ENCODE peak calls at places on chromosomes 1 and 21, in five cellular contexts. K is GOT3; I is activated naive CD8-positive, alpha-beta T cell treated with anti-CD3 and anti-CD28 coated beads for 36 hours; Y is A549; P is GM19239. Z is an unnamed sample.

GRCh38 chr1:10606070-10606469 is 131.3 kb downstream of the PEX14 start:
- DNase-seq in P (no peak), I (no peak), K (no peak), Y (no peak), Z (no peak)

GRCh38 chr21:45499970-45500575 is 42.2 kb downstream of the SLC19A1 start:
- DNase-seq in Y (no peak), P (no peak), I (no peak), K (no peak), Z (no peak)

GRCh38 chr1:8078176-8078671 is 52.1 kb upstream of the ERRFI1 start:
- DNase-seq in P (no peak), K (no peak), I (no peak), Y (peak), Z (no peak)

GRCh38 chr1:21904725-21905520 is 32.2 kb downstream of the HSPG2 start:
- DNase-seq in K (no peak), P (no peak), I (peak), Y (peak), Z (no peak)

GRCh38 chr1:211648980-211649934 is 26.2 kb downstream of the NEK2 start:
- DNase-seq in Y (peak), I (peak), P (no peak), K (no peak), Z (no peak)

GRCh38 chr1:88230126-88230525 is 453.9 kb upstream of the PKN2 start:
- DNase-seq in P (no peak), Y (no peak), I (no peak), K (no peak), Z (no peak)

GRCh38 chr21:26005464-26005863 is 165.1 kb downstream of the APP start:
- DNase-seq in Y (no peak), I (no peak), P (no peak), K (no peak), Z (no peak)

GRCh38 chr1:179883739-179884138 is 1.7 kb downstream of the TOR1AIP1 start:
- DNase-seq in Y (no peak), K (no peak), P (no peak), I (peak), Z (no peak)

GRCh38 chr1:160085686-160086089 is 4.3 kb downstream of the KCNJ9 start:
- DNase-seq in P (peak), I (peak), K (no peak), Y (peak), Z (peak)

GRCh38 chr1:52925571-52926005 is 1.5 kb upstream of the SCP2 start:
- DNase-seq in P (no peak), Y (no peak), I (no peak), K (no peak), Z (no peak)

GRCh38 chr21:28224191-28224755 is 768.4 kb downstream of the LTN1 start:
- DNase-seq in Y (no peak), P (no peak), K (no peak), I (no peak), Z (no peak)

GRCh38 chr1:51439053-51439452 is 80.0 kb downstream of the EPS15 start:
- DNase-seq in I (no peak), P (no peak), Y (no peak), K (no peak), Z (no peak)

GRCh38 chr1:38327559-38327973 is 281.0 kb upstream of the POU3F1 start:
- DNase-seq in P (no peak), I (no peak), Y (no peak), K (no peak), Z (no peak)

GRCh38 chr1:114749835-114750234 is 7.9 kb downstream of the CSDE1 start:
- DNase-seq in P (no peak), Y (no peak), I (no peak), K (no peak), Z (no peak)

GRCh38 chr1:163974120-163974519 is 584.9 kb upstream of the PBX1 start:
- DNase-seq in Y (no peak), I (no peak), K (no peak), P (no peak), Z (no peak)

GRCh38 chr1:1839311-1839965 is 51.4 kb downstream of the GNB1 start:
- DNase-seq in K (no peak), I (no peak), P (no peak), Y (no peak), Z (no peak)

GRCh38 chr1:61997123-61997522 is 197.5 kb upstream of the L1TD1 start:
- DNase-seq in I (no peak), K (no peak), P (no peak), Y (no peak), Z (no peak)

GRCh38 chr1:112767646-112768045 is 52.5 kb upstream of the PPM1J start:
- DNase-seq in K (no peak), I (no peak), P (no peak), Y (no peak), Z (no peak)

GRCh38 chr1:65393345-65393744 is 27.1 kb upstream of the LEPR start:
- DNase-seq in I (peak), K (no peak), P (no peak), Y (no peak), Z (no peak)

GRCh38 chr1:235642021-235642942 is 7.3 kb downstream of the GNG4 start:
- DNase-seq in K (no peak), P (no peak), I (peak), Y (no peak), Z (no peak)

GRCh38 chr1:213541641-213542040 is 446.1 kb upstream of the PROX1 start:
- DNase-seq in P (no peak), I (no peak), K (no peak), Y (no peak), Z (no peak)

GRCh38 chr1:155499953-155500621 is 62.5 kb downstream of the ASH1L start:
- DNase-seq in P (no peak), I (no peak), Y (no peak), K (no peak), Z (no peak)

GRCh38 chr21:33026878-33027400 is 1.2 kb downstream of the OLIG2 start:
- DNase-seq in P (no peak), K (no peak), Y (peak), I (no peak), Z (no peak)

Z was measured in stimulated activated CD8-positive, alpha-beta memory T cell treated with anti-CD3 and anti-CD28 coated beads, Interleukin-15, amount 100 ng/mL, for 24 hours.